ENCODE peak calls at places on chromosomes 3 and 15, in six cellular contexts. U is GM12878, C is suprapubic skin, G is breast epithelium, E is IMR-90, S is gastrocnemius medialis. N is an unnamed sample.

GRCh38 chr3:12175844-12176453 is 17.2 kb upstream of the TIMP4 start:
- DNase-seq in U (no peak), C (no peak), G (no peak), E (peak), S (peak), N (peak)

GRCh38 chr3:51581529-51581928 is 43.0 kb downstream of the RAD54L2 start:
- DNase-seq in U (no peak), C (no peak), G (no peak), E (peak), S (no peak), N (no peak)

GRCh38 chr3:150091626-150092025 is 120.9 kb upstream of the PFN2 start:
- DNase-seq in U (no peak), C (no peak), G (no peak), E (no peak), S (no peak), N (no peak)

GRCh38 chr3:148173836-148174235 is 523.9 kb upstream of the AGTR1 start:
- DNase-seq in U (peak), C (no peak), G (no peak), E (no peak), S (no peak), N (no peak)

GRCh38 chr3:170692720-170693119 is 106.8 kb upstream of the SLC7A14 start:
- DNase-seq in U (no peak), C (no peak), G (no peak), E (peak), S (no peak), N (no peak)

GRCh38 chr3:72154391-72155300 is 369.7 kb upstream of the PROK2 start:
- DNase-seq in U (no peak), C (no peak), G (no peak), E (peak), S (no peak), N (no peak)

GRCh38 chr3:111972891-111973290 is 5.9 kb upstream of the ABHD10 start:
- DNase-seq in U (no peak), C (no peak), G (no peak), E (no peak), S (no peak), N (no peak)

GRCh38 chr3:99551520-99551919 is 86.9 kb upstream of the COL8A1 start:
- DNase-seq in U (no peak), C (no peak), G (no peak), E (no peak), S (no peak), N (no peak)

GRCh38 chr3:194395767-194396527 is 3.1 kb downstream of the GP5 start:
- DNase-seq in U (no peak), C (peak), G (no peak), E (peak), S (no peak), N (peak)

GRCh38 chr3:196648856-196649255 is 9.4 kb downstream of the NRROS start:
- DNase-seq in U (no peak), C (no peak), G (no peak), E (no peak), S (no peak), N (no peak)

GRCh38 chr3:33578325-33579180 is 138.3 kb upstream of the UBP1 start:
- DNase-seq in U (no peak), C (no peak), G (no peak), E (peak), S (no peak), N (no peak)

GRCh38 chr3:97821413-97821809 is 400 bp upstream of the CRYBG3 start:
- DNase-seq in U (no peak), C (peak), G (peak), E (no peak), S (peak), N (peak)

GRCh38 chr15:93045191-93045785 is 43.7 kb downstream of the RGMA start:
- DNase-seq in U (no peak), C (no peak), G (no peak), E (no peak), S (no peak), N (no peak)

GRCh38 chr3:9151240-9151639 is 98.2 kb downstream of the SRGAP3 start:
- DNase-seq in U (no peak), C (no peak), G (no peak), E (no peak), S (no peak), N (no peak)

GRCh38 chr15:58546635-58547627 is 115.1 kb downstream of the LIPC start:
- DNase-seq in U (no peak), C (no peak), G (no peak), E (peak), S (peak), N (no peak)

GRCh38 chr3:153756816-153757215 is 364.4 kb upstream of the ARHGEF26 start:
- DNase-seq in U (no peak), C (no peak), G (no peak), E (no peak), S (no peak), N (no peak)

GRCh38 chr3:171101982-171102610 is 75.6 kb upstream of the SLC2A2 start:
- DNase-seq in U (no peak), C (no peak), G (no peak), E (peak), S (no peak), N (no peak)

GRCh38 chr15:51721199-51721960 is 16.1 kb downstream of the LYSMD2 start:
- DNase-seq in U (no peak), C (no peak), G (no peak), E (peak), S (no peak), N (no peak)

GRCh38 chr15:26974120-26974780 is 3.3 kb downstream of the GABRG3 start:
- DNase-seq in U (no peak), C (no peak), G (no peak), E (peak), S (no peak), N (no peak)

GRCh38 chr3:86418861-86419260 is 572.1 kb downstream of the VGLL3 start:
- DNase-seq in U (no peak), C (no peak), G (no peak), E (no peak), S (no peak), N (no peak)

GRCh38 chr3:55720614-55721013 is 233.5 kb upstream of the WNT5A start:
- DNase-seq in U (no peak), C (no peak), G (no peak), E (peak), S (no peak), N (no peak)

GRCh38 chr3:31953636-31954035 is 27.4 kb downstream of the OSBPL10 start:
- DNase-seq in U (no peak), C (no peak), G (no peak), E (no peak), S (no peak), N (no peak)

GRCh38 chr15:90004671-90005070 is 3.5 kb downstream of the ZNF710 start:
- DNase-seq in U (no peak), C (peak), G (no peak), E (peak), S (no peak), N (peak)

GRCh38 chr3:193134895-193135294 is 106.1 kb upstream of the PLAAT1 start:
- DNase-seq in U (no peak), C (no peak), G (no peak), E (peak), S (no peak), N (no peak)

GRCh38 chr3:188772886-188773285 is 398.9 kb upstream of the TPRG1 start:
- DNase-seq in U (no peak), C (no peak), G (no peak), E (peak), S (no peak), N (no peak)

GRCh38 chr3:187669675-187670504 is at the start of gene SST:
- DNase-seq in U (no peak), C (no peak), G (no peak), E (peak), S (no peak), N (no peak)

GRCh38 chr15:33720952-33721351 is 247.3 kb upstream of the CHRM5 start:
- DNase-seq in U (no peak), C (no peak), G (no peak), E (peak), S (no peak), N (no peak)

GRCh38 chr3:194337965-194338753 is 13.0 kb downstream of the CPN2 start:
- DNase-seq in U (no peak), C (no peak), G (no peak), E (peak), S (no peak), N (no peak)

GRCh38 chr3:147838650-147839049 is 429.5 kb downstream of the ZIC1 start:
- DNase-seq in U (no peak), C (no peak), G (no peak), E (peak), S (no peak), N (no peak)

GRCh38 chr15:95944193-95944592 is 386.3 kb upstream of the NR2F2 start:
- DNase-seq in U (no peak), C (no peak), G (no peak), E (no peak), S (no peak), N (no peak)
- TF ChIP-seq CTCF in U (no peak), C (no peak), G (no peak), E (no peak), S (no peak), N (no peak)

GRCh38 chr3:126476166-126476975 is 680 bp upstream of the ZXDC start:
- DNase-seq in U (no peak), C (peak), G (peak), E (peak), S (no peak), N (peak)
- TF ChIP-seq POLR2A in U (no peak), C (no peak), G (peak), E (no peak), S (peak), N (no peak)

DNA sequence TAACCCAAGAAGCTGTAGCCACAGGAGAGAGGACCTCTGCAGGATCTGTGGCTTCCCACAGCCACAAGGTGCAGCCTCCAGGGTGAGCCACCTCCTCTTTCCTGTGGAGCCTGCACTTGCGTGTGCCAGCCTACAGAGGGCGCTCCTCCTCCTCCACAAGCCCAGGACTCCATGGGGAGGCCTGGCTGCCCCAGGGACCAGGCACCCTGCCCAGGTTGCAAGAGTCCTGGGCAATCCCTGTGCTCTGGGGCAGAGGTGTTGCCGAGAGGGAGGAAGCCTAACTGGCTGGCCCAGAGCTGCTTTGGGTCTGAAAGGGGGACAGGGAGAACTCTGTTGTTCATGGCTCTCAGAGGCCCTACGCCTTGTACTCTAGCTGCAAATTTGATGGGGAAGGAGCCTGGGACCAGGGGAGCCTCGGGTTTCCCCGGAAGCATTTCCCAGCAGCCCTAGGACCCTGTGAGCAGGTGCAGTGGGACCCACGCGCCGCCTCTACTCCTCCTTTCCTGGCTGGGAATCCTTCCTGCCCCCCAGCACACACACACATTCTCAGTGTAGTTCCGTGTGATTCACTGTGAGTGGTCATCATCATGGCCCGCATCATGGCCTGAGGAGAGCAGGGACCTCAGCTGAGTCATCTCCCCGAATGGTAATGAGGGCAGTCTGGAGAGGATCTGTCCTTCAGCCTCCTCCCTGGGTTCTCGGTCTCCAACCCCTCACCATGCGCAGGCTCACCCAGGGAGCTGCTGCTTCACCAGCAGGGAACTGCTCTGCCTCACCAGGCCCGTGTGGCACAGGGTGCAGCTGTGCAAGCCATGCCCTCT is 24.3 kb downstream of the TBC1D21 start:
- DNase-seq in U (no peak), C (no peak), G (no peak), E (peak), S (no peak), N (peak)
- TF ChIP-seq CTCF in U (peak), C (peak), G (peak), E (peak), S (peak), N (peak)

DNA sequence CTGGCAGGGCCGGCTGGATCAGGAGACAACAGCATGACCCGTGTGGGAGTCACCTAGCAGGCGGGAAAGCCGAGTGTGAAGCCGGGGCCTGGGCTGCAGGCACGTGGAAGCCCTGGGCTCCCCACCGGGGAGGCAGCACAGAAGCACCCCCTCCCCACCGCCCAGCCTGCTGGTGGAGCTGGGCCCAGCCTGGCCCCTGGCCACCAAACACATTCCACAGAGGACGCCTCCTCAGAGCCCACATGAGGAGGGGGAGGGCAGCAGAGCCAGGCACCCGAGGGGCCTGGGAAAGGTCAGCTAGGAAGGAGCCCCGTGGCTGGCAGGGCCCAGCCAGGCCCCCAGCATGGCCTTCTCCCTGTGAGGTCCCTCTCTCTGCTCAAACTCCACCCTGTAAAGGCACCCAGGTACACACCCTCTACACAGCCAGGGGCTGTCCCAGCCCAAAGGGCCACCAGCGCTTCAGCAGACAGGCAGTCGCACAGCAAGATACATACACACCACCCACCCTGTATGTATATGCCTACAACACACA is 4.5 kb downstream of the PLXNB1 start:
- DNase-seq in U (no peak), C (no peak), G (no peak), E (no peak), S (no peak), N (no peak)
- TF ChIP-seq POLR2A in U (no peak), C (no peak), G (no peak), E (no peak), S (no peak), N (no peak)

DNA sequence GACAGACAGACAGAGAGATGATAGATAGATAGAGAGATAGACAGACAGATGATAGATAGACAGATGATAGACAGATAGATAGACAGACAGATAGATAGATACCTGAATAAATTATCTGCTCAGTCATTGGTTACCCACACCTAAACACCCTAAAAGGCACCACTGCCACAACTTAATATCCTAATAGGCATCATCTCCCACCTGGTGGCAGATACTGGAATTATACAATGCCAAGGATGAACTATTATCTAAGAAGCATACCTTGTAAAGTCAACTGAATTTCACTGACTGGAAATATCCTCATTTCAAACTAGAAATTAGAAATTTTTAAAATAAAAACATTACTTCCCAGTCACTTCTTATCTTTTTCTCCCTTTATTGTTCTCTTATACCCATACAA is 19.4 kb upstream of the ATP8B4 start:
- DNase-seq in U (no peak), C (no peak), G (no peak), E (peak), S (no peak), N (no peak)
- TF ChIP-seq CTCF in U (peak), C (no peak), G (no peak), E (peak), S (no peak), N (no peak)

GRCh38 chr15:86630946-86631345 is 551.3 kb downstream of the AGBL1 start:
- DNase-seq in U (no peak), C (no peak), G (no peak), E (no peak), S (no peak), N (no peak)
- TF ChIP-seq POLR2A in U (no peak), C (no peak), G (no peak), E (no peak), S (no peak), N (no peak)

GRCh38 chr3:63142681-63143080 is 135.4 kb upstream of the SYNPR start:
- DNase-seq in U (no peak), C (no peak), G (no peak), E (no peak), S (no peak), N (no peak)
- TF ChIP-seq CTCF in U (no peak), C (no peak), G (no peak), E (no peak), S (no peak), N (no peak)

GRCh38 chr15:81105521-81105920 is 28.5 kb upstream of the CFAP161 start:
- DNase-seq in U (no peak), C (no peak), G (no peak), E (no peak), S (no peak), N (no peak)

GRCh38 chr15:81108427-81108826 is 25.6 kb upstream of the CFAP161 start:
- DNase-seq in U (no peak), C (no peak), G (no peak), E (no peak), S (no peak), N (no peak)

GRCh38 chr15:81111018-81111417 is 23.1 kb upstream of the CFAP161 start:
- DNase-seq in U (no peak), C (no peak), G (no peak), E (no peak), S (no peak), N (no peak)

GRCh38 chr15:81106560-81106959 is 27.5 kb upstream of the CFAP161 start:
- DNase-seq in U (peak), C (no peak), G (no peak), E (peak), S (no peak), N (no peak)

GRCh38 chr15:81107889-81108288 is 26.2 kb upstream of the CFAP161 start:
- DNase-seq in U (no peak), C (no peak), G (no peak), E (no peak), S (no peak), N (no peak)
- TF ChIP-seq POLR2A in U (no peak), C (no peak), G (no peak), E (no peak), S (no peak), N (no peak)

GRCh38 chr3:66036586-66037061 is 2.1 kb downstream of the MAGI1 start:
- DNase-seq in U (no peak), C (no peak), G (no peak), E (peak), S (no peak), N (no peak)

GRCh38 chr3:66037986-66038369 is 740 bp downstream of the MAGI1 start:
- DNase-seq in U (no peak), C (no peak), G (peak), E (no peak), S (no peak), N (no peak)

GRCh38 chr3:66038384-66038725 is 363 bp downstream of the MAGI1 start:
- DNase-seq in U (no peak), C (peak), G (no peak), E (no peak), S (no peak), N (no peak)

GRCh38 chr3:66038726-66039589 is at the start of gene MAGI1:
- DNase-seq in U (no peak), C (peak), G (peak), E (peak), S (peak), N (peak)

GRCh38 chr3:66037330-66037985 is 1.3 kb downstream of the MAGI1 start:
- DNase-seq in U (no peak), C (no peak), G (peak), E (peak), S (no peak), N (no peak)
- TF ChIP-seq CTCF in U (no peak), C (peak), G (peak), E (peak), S (no peak), N (no peak)

N was measured in spleen.